ENCODE peak calls at places on chromosomes 4 and X, in six cellular contexts. One of them, this sample, is unnamed.

GRCh38 chr4:164648849-164649212 is 105.1 kb upstream of the SMIM31 start:
- DNase-seq in GM06990: no peak
- DNase-seq in A549: no peak
- DNase-seq in Peyer's patch: no peak
- DNase-seq in omental fat pad: no peak
- DNase-seq in BJ: no peak
- DNase-seq in this sample: no peak

GRCh38 chr4:131085009-131085408 is 1989.1 kb downstream of the C4orf33 start:
- DNase-seq in A549: no peak
- DNase-seq in BJ: no peak
- DNase-seq in omental fat pad: no peak
- DNase-seq in GM06990: no peak
- DNase-seq in Peyer's patch: no peak
- DNase-seq in this sample: no peak

GRCh38 chrX:69808375-69808774 is 192.5 kb downstream of the EDA start:
- DNase-seq in BJ: no peak
- DNase-seq in Peyer's patch: no peak
- DNase-seq in A549: no peak
- DNase-seq in GM06990: no peak
- DNase-seq in omental fat pad: no peak
- DNase-seq in this sample: no peak

GRCh38 chrX:21881881-21882574 is 26.2 kb downstream of the YY2 start:
- DNase-seq in BJ: no peak
- DNase-seq in A549: no peak
- DNase-seq in GM06990: no peak
- DNase-seq in omental fat pad: no peak
- DNase-seq in Peyer's patch: no peak
- DNase-seq in this sample: no peak

GRCh38 chrX:139058831-139059495 is 347.4 kb upstream of the FGF13 start:
- DNase-seq in BJ: no peak
- DNase-seq in A549: no peak
- DNase-seq in omental fat pad: no peak
- DNase-seq in GM06990: peak; percentile 2
- DNase-seq in Peyer's patch: no peak
- DNase-seq in this sample: no peak

GRCh38 chr4:39792529-39792928 is 94.6 kb downstream of the UBE2K start:
- DNase-seq in Peyer's patch: no peak
- DNase-seq in BJ: no peak
- DNase-seq in omental fat pad: no peak
- DNase-seq in GM06990: no peak
- DNase-seq in A549: no peak
- DNase-seq in this sample: no peak

GRCh38 chrX:33086886-33087285 is 124.5 kb downstream of the DMD start:
- DNase-seq in Peyer's patch: no peak
- DNase-seq in A549: no peak
- DNase-seq in GM06990: no peak
- DNase-seq in omental fat pad: no peak
- DNase-seq in BJ: no peak
- DNase-seq in this sample: no peak

GRCh38 chrX:132270021-132270420 is 50.8 kb upstream of the RAP2C start:
- DNase-seq in omental fat pad: no peak
- DNase-seq in BJ: no peak
- DNase-seq in Peyer's patch: no peak
- DNase-seq in A549: no peak
- DNase-seq in GM06990: no peak
- DNase-seq in this sample: no peak

GRCh38 chr4:40986375-40986774 is 228.0 kb downstream of the APBB2 start:
- DNase-seq in BJ: no peak
- DNase-seq in A549: no peak
- DNase-seq in omental fat pad: no peak
- DNase-seq in GM06990: no peak
- DNase-seq in Peyer's patch: no peak
- DNase-seq in this sample: no peak

GRCh38 chr4:835148-836002 is 9.4 kb upstream of the CPLX1 start:
- DNase-seq in BJ: no peak
- DNase-seq in Peyer's patch: peak; percentile 55
- DNase-seq in A549: no peak
- DNase-seq in omental fat pad: no peak
- DNase-seq in GM06990: no peak
- DNase-seq in this sample: no peak

GRCh38 chr4:77938560-77938959 is 75.9 kb downstream of the MRPL1 start:
- DNase-seq in A549: no peak
- DNase-seq in Peyer's patch: no peak
- DNase-seq in BJ: no peak
- DNase-seq in omental fat pad: no peak
- DNase-seq in GM06990: no peak
- DNase-seq in this sample: no peak

GRCh38 chr4:14445882-14446281 is 556.4 kb upstream of the CPEB2 start:
- DNase-seq in BJ: no peak
- DNase-seq in GM06990: no peak
- DNase-seq in Peyer's patch: no peak
- DNase-seq in A549: no peak
- DNase-seq in omental fat pad: no peak
- DNase-seq in this sample: no peak

GRCh38 chrX:97060019-97060418 is 176.3 kb downstream of the RPA4 start:
- DNase-seq in BJ: no peak
- DNase-seq in A549: no peak
- DNase-seq in GM06990: no peak
- DNase-seq in omental fat pad: no peak
- DNase-seq in Peyer's patch: no peak
- DNase-seq in this sample: no peak
- TF ChIP-seq CTCF in BJ: no peak
- TF ChIP-seq CTCF in A549: no peak
- TF ChIP-seq CTCF in GM06990: no peak
- TF ChIP-seq CTCF in omental fat pad: no peak
- TF ChIP-seq CTCF in Peyer's patch: no peak
- TF ChIP-seq CTCF in this sample: no peak

GRCh38 chr4:78954048-78954666 is 14.9 kb upstream of the PAQR3 start:
- DNase-seq in A549: no peak
- DNase-seq in omental fat pad: no peak
- DNase-seq in Peyer's patch: no peak
- DNase-seq in BJ: no peak
- DNase-seq in GM06990: no peak
- DNase-seq in this sample: no peak
- TF ChIP-seq CTCF in A549: peak; percentile 25
- TF ChIP-seq CTCF in omental fat pad: no peak
- TF ChIP-seq CTCF in Peyer's patch: no peak
- TF ChIP-seq CTCF in BJ: peak; percentile 15
- TF ChIP-seq CTCF in GM06990: peak; percentile 38
- TF ChIP-seq CTCF in this sample: peak; percentile 10

GRCh38 chrX:12989456-12989855 is 14.5 kb downstream of the TMSB4X start:
- DNase-seq in BJ: no peak
- DNase-seq in A549: no peak
- DNase-seq in Peyer's patch: no peak
- DNase-seq in GM06990: no peak
- DNase-seq in omental fat pad: no peak
- DNase-seq in this sample: no peak
- TF ChIP-seq CTCF in BJ: no peak
- TF ChIP-seq CTCF in A549: no peak
- TF ChIP-seq CTCF in Peyer's patch: no peak
- TF ChIP-seq CTCF in GM06990: no peak
- TF ChIP-seq CTCF in omental fat pad: no peak
- TF ChIP-seq CTCF in this sample: no peak

GRCh38 chr4:96936886-96937285 is 1097.0 kb downstream of the PDHA2 start:
- DNase-seq in omental fat pad: no peak
- DNase-seq in A549: no peak
- DNase-seq in GM06990: no peak
- DNase-seq in Peyer's patch: no peak
- DNase-seq in BJ: no peak
- DNase-seq in this sample: no peak
- TF ChIP-seq CTCF in omental fat pad: no peak
- TF ChIP-seq CTCF in A549: no peak
- TF ChIP-seq CTCF in GM06990: no peak
- TF ChIP-seq CTCF in Peyer's patch: no peak
- TF ChIP-seq CTCF in BJ: no peak
- TF ChIP-seq CTCF in this sample: no peak

DNA sequence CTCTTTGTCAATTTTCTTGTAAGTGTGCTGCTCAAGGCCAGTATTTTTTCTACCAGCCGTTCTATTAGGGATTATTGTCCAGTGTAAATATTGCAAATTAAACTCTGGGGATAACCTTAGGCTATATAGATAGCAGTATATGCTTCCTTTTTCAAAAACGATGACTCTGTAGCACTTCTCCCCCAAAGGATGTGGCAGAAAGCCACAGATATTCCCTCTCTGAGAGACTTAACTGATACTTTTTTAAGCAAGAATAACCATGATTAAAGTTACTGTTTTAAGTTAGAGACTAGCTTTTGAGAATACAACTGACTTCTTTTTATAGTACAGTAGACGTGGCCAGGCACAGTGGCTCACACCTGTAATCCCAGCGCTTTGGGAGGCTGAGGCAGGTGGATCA is 130.0 kb downstream of the FHIP1A start:
- DNase-seq in A549: no peak
- DNase-seq in omental fat pad: no peak
- DNase-seq in Peyer's patch: no peak
- DNase-seq in BJ: no peak
- DNase-seq in GM06990: no peak
- DNase-seq in this sample: no peak
- TF ChIP-seq CTCF in A549: no peak
- TF ChIP-seq CTCF in omental fat pad: no peak
- TF ChIP-seq CTCF in Peyer's patch: no peak
- TF ChIP-seq CTCF in BJ: no peak
- TF ChIP-seq CTCF in GM06990: no peak
- TF ChIP-seq CTCF in this sample: no peak

DNA sequence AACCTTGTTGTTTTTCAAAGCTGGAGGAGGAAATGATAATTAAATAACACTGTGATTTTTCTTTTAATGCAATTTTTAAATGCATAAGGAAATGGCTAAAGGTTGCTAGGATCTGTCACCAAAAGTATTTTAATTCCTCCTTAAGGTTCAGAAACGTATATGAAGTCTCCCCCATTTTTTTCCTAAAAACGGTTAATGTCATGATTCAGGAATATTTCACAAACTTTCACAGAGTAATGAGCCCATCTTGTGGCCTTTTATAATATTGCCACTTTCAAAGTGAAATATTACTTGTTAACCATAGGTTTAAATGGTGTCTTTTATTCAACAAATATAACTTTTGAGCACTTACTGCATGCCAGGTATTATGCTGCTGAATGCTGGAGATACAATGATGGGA is 99.5 kb upstream of the USP38 start:
- DNase-seq in A549: no peak
- DNase-seq in Peyer's patch: no peak
- DNase-seq in omental fat pad: no peak
- DNase-seq in BJ: no peak
- DNase-seq in GM06990: no peak
- DNase-seq in this sample: no peak
- TF ChIP-seq CTCF in A549: peak; percentile 50
- TF ChIP-seq CTCF in Peyer's patch: no peak
- TF ChIP-seq CTCF in omental fat pad: no peak
- TF ChIP-seq CTCF in BJ: no peak
- TF ChIP-seq CTCF in GM06990: peak; percentile 7
- TF ChIP-seq CTCF in this sample: no peak

This sample was measured in GM20000.